ENCODE peak calls at places on chromosomes 16 and 17, in four cellular contexts. C is choroid plexus epithelial cell, O is suprapubic skin, T is AG04449. N is an unnamed sample.

GRCh38 chr17:64537488-64537887 is 30.7 kb downstream of the CEP95 start:
- DNase-seq in C (no peak), T (no peak), O (no peak), N (no peak)

GRCh38 chr16:12462690-12463646 is 340.7 kb downstream of the CPPED1 start:
- DNase-seq in T (peak), O (no peak), C (peak), N (no peak)

GRCh38 chr16:31052131-31052530 is 18.8 kb downstream of the STX4 start:
- DNase-seq in C (peak), T (peak), O (no peak), N (no peak)

GRCh38 chr16:729768-730665 is 3.1 kb downstream of the HAGHL start:
- DNase-seq in O (no peak), T (no peak), C (no peak), N (no peak)

GRCh38 chr17:28810437-28810836 is 32.2 kb downstream of the FAM222B start:
- DNase-seq in O (no peak), C (no peak), T (no peak), N (no peak)

GRCh38 chr17:48500435-48501426 is 30.1 kb downstream of the HOXB1 start:
- DNase-seq in T (no peak), O (no peak), C (no peak), N (peak)

GRCh38 chr17:1267471-1267947 is 2.7 kb upstream of the BHLHA9 start:
- DNase-seq in C (no peak), T (no peak), O (no peak), N (peak)

GRCh38 chr17:58538801-58539410 is 24.5 kb upstream of the MTMR4 start:
- DNase-seq in T (no peak), O (no peak), C (no peak), N (no peak)

GRCh38 chr17:39668141-39668924 is at the start of gene PNMT:
- DNase-seq in T (no peak), C (peak), O (no peak), N (peak)

GRCh38 chr16:68718596-68718995 is 18.5 kb upstream of the CDH1 start:
- DNase-seq in C (no peak), T (no peak), O (no peak), N (no peak)

GRCh38 chr17:7893226-7893880 is 4.8 kb downstream of the CHD3 start:
- DNase-seq in C (no peak), T (no peak), O (no peak), N (no peak)
- TF ChIP-seq CTCF in C (no peak), T (no peak), O (no peak), N (no peak)

GRCh38 chr17:33725675-33726271 is 432.7 kb upstream of the ASIC2 start:
- DNase-seq in T (no peak), C (peak), O (no peak), N (no peak)
- TF ChIP-seq CTCF in T (peak), C (peak), O (no peak), N (no peak)

GRCh38 chr16:6160303-6160702 is 1062.7 kb upstream of the EEF2KMT start:
- DNase-seq in C (no peak), T (no peak), O (no peak), N (no peak)

GRCh38 chr16:6160871-6161270 is 1063.3 kb upstream of the EEF2KMT start:
- DNase-seq in O (no peak), T (no peak), C (no peak), N (no peak)

GRCh38 chr16:6170022-6170421 is 1072.4 kb upstream of the EEF2KMT start:
- DNase-seq in C (no peak), O (no peak), T (no peak), N (no peak)

GRCh38 chr16:6165330-6165984 is 1067.9 kb upstream of the EEF2KMT start:
- DNase-seq in O (no peak), C (peak), T (no peak), N (no peak)
- TF ChIP-seq CTCF in O (no peak), C (no peak), T (no peak), N (no peak)

GRCh38 chr16:55393976-55394375 is 70.0 kb downstream of the IRX6 start:
- DNase-seq in O (no peak), T (no peak), C (no peak), N (no peak)

GRCh38 chr16:55399911-55400310 is 75.9 kb downstream of the IRX6 start:
- DNase-seq in O (no peak), C (no peak), T (no peak), N (no peak)

GRCh38 chr16:55401036-55401435 is 77.0 kb downstream of the IRX6 start:
- DNase-seq in T (no peak), C (no peak), O (no peak), N (no peak)

GRCh38 chr16:55403464-55403863 is 75.5 kb upstream of the MMP2 start:
- DNase-seq in T (no peak), C (no peak), O (no peak), N (no peak)

DNA sequence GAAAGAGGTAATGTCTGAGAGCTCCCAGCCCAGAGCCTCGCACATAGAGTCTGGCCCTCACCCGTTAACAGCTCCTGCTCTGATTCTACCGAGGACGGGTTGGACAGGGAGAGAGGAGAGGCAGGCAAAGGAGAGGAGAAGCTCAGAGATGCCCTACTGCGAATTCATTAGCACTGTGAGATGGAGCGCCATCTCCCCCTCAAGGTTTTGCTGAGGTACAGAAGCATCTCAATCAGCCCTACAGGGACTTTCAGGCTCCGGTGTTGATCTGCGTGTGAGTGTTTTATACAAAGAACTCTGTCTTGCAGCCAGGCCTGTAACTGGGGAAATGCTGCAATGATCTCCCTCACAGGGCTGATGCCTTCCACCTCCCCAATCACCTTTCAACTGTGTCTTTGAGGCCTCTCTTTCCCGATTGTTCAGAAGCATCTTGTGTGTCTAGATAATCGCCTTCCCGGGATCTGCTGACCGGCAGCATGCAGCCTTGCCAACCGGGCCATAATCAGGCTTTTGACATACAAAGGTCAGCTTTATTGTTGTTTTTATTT is 74.8 kb downstream of the IRX6 start:
- DNase-seq in T (no peak), C (no peak), O (no peak), N (no peak)
- TF ChIP-seq CTCF in T (no peak), C (no peak), O (no peak), N (no peak)

GRCh38 chr17:73320601-73321264 is 8.9 kb upstream of the CDC42EP4 start:
- DNase-seq in O (peak), T (no peak), C (peak), N (no peak)

GRCh38 chr17:73323622-73324455 is 12.0 kb upstream of the CDC42EP4 start:
- DNase-seq in C (peak), T (no peak), O (peak), N (peak)

GRCh38 chr17:73331060-73331459 is 19.3 kb upstream of the CDC42EP4 start:
- DNase-seq in O (no peak), T (no peak), C (no peak), N (no peak)

GRCh38 chr17:73324711-73325526 is 13.1 kb upstream of the CDC42EP4 start:
- DNase-seq in O (peak), C (no peak), T (no peak), N (no peak)

GRCh38 chr17:73325527-73325842 is 13.7 kb upstream of the CDC42EP4 start:
- DNase-seq in C (peak), O (peak), T (no peak), N (peak)
- TF ChIP-seq CTCF in C (peak), O (no peak), T (peak), N (peak)

GRCh38 chr16:80122155-80122554 is 418.6 kb upstream of the DYNLRB2 start:
- DNase-seq in O (peak), C (peak), T (no peak), N (peak)

GRCh38 chr16:80120899-80121521 is 419.8 kb upstream of the DYNLRB2 start:
- DNase-seq in C (no peak), O (no peak), T (no peak), N (no peak)

GRCh38 chr16:80123189-80123588 is 417.6 kb upstream of the DYNLRB2 start:
- DNase-seq in O (no peak), T (no peak), C (no peak), N (no peak)

GRCh38 chr16:80117731-80118130 is 423.1 kb upstream of the DYNLRB2 start:
- DNase-seq in T (no peak), O (no peak), C (no peak), N (no peak)

GRCh38 chr16:80121522-80121909 is 419.3 kb upstream of the DYNLRB2 start:
- DNase-seq in C (no peak), O (no peak), T (no peak), N (no peak)
- TF ChIP-seq CTCF in C (no peak), O (no peak), T (no peak), N (no peak)

GRCh38 chr16:19705131-19705501 is 12.9 kb downstream of the KNOP1 start:
- DNase-seq in C (no peak), O (no peak), T (no peak), N (no peak)

GRCh38 chr16:19708498-19709205 is 9.4 kb downstream of the KNOP1 start:
- DNase-seq in T (no peak), C (no peak), O (no peak), N (no peak)

GRCh38 chr16:19705843-19706242 is 12.2 kb downstream of the KNOP1 start:
- DNase-seq in T (no peak), C (no peak), O (no peak), N (no peak)

GRCh38 chr16:19707699-19708497 is 10.1 kb downstream of the KNOP1 start:
- DNase-seq in O (no peak), T (no peak), C (no peak), N (no peak)

GRCh38 chr16:19706846-19707245 is 11.2 kb downstream of the KNOP1 start:
- DNase-seq in T (no peak), C (no peak), O (no peak), N (no peak)
- TF ChIP-seq CTCF in T (no peak), C (no peak), O (no peak), N (no peak)

GRCh38 chr16:19555938-19556778 is 655 bp downstream of the VPS35L start:
- DNase-seq in C (peak), T (no peak), O (no peak), N (peak)
- TF ChIP-seq CTCF in C (peak), T (no peak), O (no peak), N (no peak)

N was measured in uterus.